ENCODE peak calls at places on chromosomes 4 and X, in five cellular contexts. M, A, B, H and Y are unnamed samples.

GRCh38 chr4:83589283-83589682 is 53.4 kb downstream of the GPAT3 start:
- DNase-seq in M (no peak), H (no peak), B (no peak), A (no peak), Y (no peak)

GRCh38 chr4:185238261-185238681 is 28.9 kb downstream of the SNX25 start:
- DNase-seq in A (peak), H (no peak), B (no peak), M (no peak), Y (no peak)

GRCh38 chr4:157115613-157116340 is 39.8 kb downstream of the GLRB start:
- DNase-seq in H (no peak), B (no peak), A (peak), M (peak), Y (no peak)

GRCh38 chrX:118872102-118872566 is 48.5 kb downstream of the ZCCHC12 start:
- DNase-seq in M (no peak), B (peak), A (peak), H (no peak), Y (no peak)

GRCh38 chrX:129360175-129360574 is 163.1 kb downstream of the SMARCA1 start:
- DNase-seq in B (peak), H (peak), A (peak), M (peak), Y (no peak)

GRCh38 chr4:10092481-10093272 is 23.9 kb downstream of the WDR1 start:
- DNase-seq in M (no peak), H (no peak), B (no peak), A (peak), Y (no peak)

GRCh38 chrX:135973025-135973547 is 702 bp downstream of the MMGT1 start:
- DNase-seq in A (peak), H (peak), B (peak), M (peak), Y (no peak)

GRCh38 chr4:8192748-8193738 is 6.0 kb upstream of the SH3TC1 start:
- DNase-seq in A (peak), B (peak), M (peak), H (peak), Y (no peak)

GRCh38 chr4:65383589-65384305 is 286.5 kb downstream of the EPHA5 start:
- DNase-seq in H (no peak), M (peak), B (no peak), A (no peak), Y (no peak)

GRCh38 chr4:3322059-3322550 is 29.3 kb downstream of the RGS12 start:
- DNase-seq in B (peak), M (no peak), A (peak), H (no peak), Y (no peak)

GRCh38 chrX:24014388-24015018 is 12.5 kb downstream of the KLHL15 start:
- DNase-seq in B (no peak), M (no peak), H (no peak), A (peak), Y (no peak)

GRCh38 chrX:64842492-64842891 is 133.8 kb downstream of the ZC4H2 start:
- DNase-seq in A (no peak), M (no peak), H (peak), B (no peak), Y (no peak)

GRCh38 chr4:186936496-186937375 is 213.1 kb upstream of the FAT1 start:
- DNase-seq in M (peak), B (no peak), A (peak), H (no peak), Y (no peak)

GRCh38 chrX:51899741-51900140 is 6.3 kb downstream of the MAGED1 start:
- DNase-seq in M (no peak), A (peak), H (no peak), B (no peak), Y (no peak)

GRCh38 chr4:48756689-48757220 is 23.3 kb downstream of the FRYL start:
- DNase-seq in M (no peak), A (peak), H (no peak), B (no peak), Y (no peak)

GRCh38 chr4:175422331-175422730 is 389.7 kb downstream of the GPM6A start:
- DNase-seq in H (no peak), A (peak), B (no peak), M (no peak), Y (no peak)

GRCh38 chr4:189022441-189023035 is 883.3 kb downstream of the TRIML1 start:
- DNase-seq in M (no peak), A (peak), B (no peak), H (no peak), Y (no peak)

GRCh38 chr4:54746228-54746627 is 88.5 kb downstream of the KIT start:
- DNase-seq in A (peak), H (peak), M (no peak), B (no peak), Y (no peak)

DNA sequence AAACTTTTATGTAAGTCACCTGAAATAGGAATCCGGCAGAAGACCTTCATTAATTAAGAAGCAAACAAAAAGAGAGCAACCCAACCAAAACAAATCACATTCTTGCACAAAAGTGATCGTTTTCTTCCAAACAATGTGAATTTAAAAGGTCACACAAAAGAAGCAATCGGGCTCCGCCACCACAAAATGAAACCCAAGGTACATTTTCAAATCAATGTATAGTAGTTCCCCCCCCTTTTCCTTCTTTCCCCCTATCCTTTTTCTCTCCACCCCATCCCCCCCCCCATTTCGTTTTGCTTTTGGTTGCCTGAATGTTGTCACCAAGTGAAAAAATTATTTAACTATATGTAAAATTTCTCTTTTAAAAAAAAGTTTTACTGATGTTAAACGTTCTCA is 2.2 kb downstream of the MAB21L2 start:
- DNase-seq in H (no peak), A (no peak), M (no peak), B (no peak), Y (no peak)
- H3K4me3 ChIP-seq in H (no peak), A (no peak), M (no peak), B (no peak), Y (no peak)

DNA sequence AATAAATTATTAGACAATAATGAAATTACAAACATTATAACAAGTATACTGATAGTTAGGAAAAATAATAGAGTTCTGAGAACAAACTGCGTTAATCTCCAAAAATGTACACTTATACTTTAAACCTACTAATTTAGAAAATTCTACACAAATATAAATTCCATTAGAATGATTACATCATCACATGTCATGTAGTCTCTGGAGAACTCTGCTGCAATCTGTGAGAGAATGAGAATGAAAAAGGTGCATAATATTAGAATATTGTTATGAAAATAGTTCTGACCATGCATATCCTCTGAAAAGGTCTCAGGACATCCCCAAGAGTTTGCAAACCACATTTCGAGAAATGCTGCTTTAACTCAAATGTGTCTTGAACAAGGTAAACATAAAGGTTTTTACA is 11.4 kb downstream of the GUCY1A1 start:
- DNase-seq in M (no peak), B (no peak), H (no peak), A (no peak), Y (no peak)
- H3K27ac ChIP-seq in M (no peak), B (no peak), H (no peak), A (no peak), Y (no peak)

DNA sequence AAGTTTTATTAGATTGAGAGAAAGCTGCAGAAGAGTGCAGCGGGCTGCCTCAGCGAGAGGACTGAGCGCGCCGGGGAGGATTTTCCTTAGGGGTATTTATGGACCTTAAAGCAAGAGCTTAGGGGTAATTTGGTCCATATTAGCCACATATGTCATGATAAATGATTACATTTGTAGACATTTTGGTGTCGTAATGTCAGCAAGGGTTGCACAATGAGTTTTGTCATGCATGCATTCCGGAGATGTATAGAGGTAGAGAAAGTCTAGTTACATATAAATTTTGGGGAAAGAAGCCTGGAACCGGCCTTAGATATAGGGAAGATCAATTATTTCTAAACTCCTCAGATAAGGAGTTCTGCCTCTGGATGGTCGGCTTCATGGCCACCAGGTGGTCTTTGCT is 10.0 kb downstream of the MGST2 start:
- DNase-seq in M (no peak), A (no peak), B (no peak), H (no peak), Y (no peak)
- H3K4me3 ChIP-seq in M (no peak), A (no peak), B (no peak), H (no peak), Y (no peak)

GRCh38 chr4:81085979-81086378 is 55.5 kb downstream of the BMP3 start:
- DNase-seq in M (no peak), H (no peak), B (no peak), A (no peak), Y (no peak)

GRCh38 chr4:81084624-81085023 is 54.1 kb downstream of the BMP3 start:
- DNase-seq in M (no peak), B (no peak), A (no peak), H (no peak), Y (no peak)

GRCh38 chr4:81085291-81085690 is 54.8 kb downstream of the BMP3 start:
- DNase-seq in B (no peak), M (no peak), A (peak), H (no peak), Y (no peak)

GRCh38 chr4:81084029-81084428 is 53.5 kb downstream of the BMP3 start:
- DNase-seq in H (no peak), A (peak), M (no peak), B (no peak), Y (no peak)

GRCh38 chr4:81081156-81081555 is 50.6 kb downstream of the BMP3 start:
- DNase-seq in H (no peak), A (no peak), M (no peak), B (no peak), Y (no peak)
- H3K27ac ChIP-seq in H (no peak), A (no peak), M (no peak), B (no peak), Y (no peak)

GRCh38 chr4:22062676-22063075 is 114.1 kb upstream of the KCNIP4 start:
- DNase-seq in H (no peak), B (no peak), A (no peak), M (no peak), Y (no peak)
- H3K4me3 ChIP-seq in H (no peak), B (no peak), A (no peak), M (no peak), Y (no peak)

GRCh38 chr4:76582817-76583087 is 147.7 kb downstream of the SHROOM3 start:
- DNase-seq in H (no peak), M (no peak), A (no peak), B (no peak), Y (no peak)
- H3K27ac ChIP-seq in H (no peak), M (no peak), A (no peak), B (no peak), Y (no peak)

DNA sequence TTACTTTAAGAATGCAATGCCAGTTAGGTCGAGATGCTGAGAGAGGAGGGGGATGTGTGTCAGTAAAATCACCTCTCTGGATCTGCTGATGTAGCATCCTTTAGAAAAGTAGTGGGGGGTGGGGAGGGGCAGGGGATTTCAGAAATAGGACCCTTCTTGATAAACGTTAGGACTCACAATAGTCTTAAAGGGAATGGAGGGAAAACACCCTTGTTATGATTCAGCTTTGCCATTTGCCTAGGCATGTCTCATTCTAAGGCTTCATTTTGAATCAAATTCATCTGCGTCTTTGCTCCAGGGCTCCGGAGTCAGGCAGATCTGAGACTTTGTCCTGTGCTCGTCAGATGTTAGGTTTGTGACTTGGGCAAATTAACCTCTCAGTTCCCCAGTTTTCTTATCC is 879 bp downstream of the SH2D1A start:
- DNase-seq in A (no peak), H (no peak), B (no peak), M (no peak), Y (no peak)
- H3K4me3 ChIP-seq in A (no peak), H (no peak), B (no peak), M (no peak), Y (no peak)

GRCh38 chr4:15674926-15675325 is 6.7 kb upstream of the FAM200B start:
- DNase-seq in H (no peak), B (no peak), M (no peak), A (no peak), Y (no peak)
- H3K27ac ChIP-seq in H (no peak), B (no peak), M (no peak), A (no peak), Y (no peak)